ENCODE peak calls at places on chromosomes 4 and X, in nine cellular contexts. D is SJCRH30, Z is pancreas, G is fibroblast of lung, R is kidney tubule cell, S is uterus, O is amniotic epithelial cell, C is D341Med, A is HTR-8/SVneo. B is an unnamed sample.

GRCh38 chr4:33060873-33061542 is 2340.8 kb downstream of the PCDH7 start:
- DNase-seq in R (peak), Z (no peak), A (peak), G (peak), O (peak), C (peak), S (no peak), D (peak), B (peak)

GRCh38 chr4:1604181-1604705 is 79.9 kb downstream of the FAM53A start:
- DNase-seq in G (no peak), D (no peak), A (no peak), Z (no peak), C (no peak), R (no peak), S (no peak), O (no peak), B (no peak)

GRCh38 chr4:32931475-32931874 is 2211.3 kb downstream of the PCDH7 start:
- DNase-seq in D (no peak), G (peak), C (no peak), O (no peak), Z (no peak), S (no peak), A (no peak), R (no peak), B (no peak)

GRCh38 chr4:154192585-154192984 is 299.0 kb downstream of the DCHS2 start:
- DNase-seq in Z (no peak), R (no peak), D (no peak), G (no peak), O (no peak), S (no peak), A (no peak), C (no peak), B (no peak)

GRCh38 chr4:183391204-183391603 is 53.2 kb upstream of the CDKN2AIP start:
- DNase-seq in G (no peak), R (no peak), D (no peak), Z (no peak), C (no peak), A (no peak), S (no peak), O (no peak), B (no peak)

GRCh38 chrX:20361890-20362262 is 95.2 kb upstream of the RPS6KA3 start:
- DNase-seq in G (peak), R (peak), D (peak), C (no peak), S (no peak), O (peak), Z (no peak), A (peak), B (no peak)

GRCh38 chr4:38385286-38386010 is 278.6 kb upstream of the KLF3 start:
- DNase-seq in A (no peak), R (peak), S (no peak), Z (no peak), C (no peak), G (no peak), O (peak), D (no peak), B (no peak)

GRCh38 chr4:3010577-3010976 is 47.2 kb downstream of the GRK4 start:
- DNase-seq in Z (no peak), D (no peak), C (no peak), R (peak), A (no peak), G (no peak), S (no peak), O (no peak), B (no peak)

GRCh38 chr4:12146349-12146748 is 717.7 kb upstream of the HS3ST1 start:
- DNase-seq in R (no peak), C (no peak), O (no peak), Z (no peak), A (no peak), S (no peak), D (no peak), G (no peak), B (no peak)